ENCODE peak calls at places on chromosomes 3 and 15, in eight cellular contexts. J, K, Y, Z, N, H, I and E are unnamed samples.

GRCh38 chr3:132773071-132773619 is 50.9 kb upstream of the NPHP3 start:
- DNase-seq in J (no peak), K (no peak), Y (no peak), Z (no peak), N (peak; percentile 22), H (no peak), I (no peak), E (no peak)

GRCh38 chr3:192727032-192727847 is at the start of gene FGF12:
- DNase-seq in J (peak; percentile 80), K (peak; percentile 75), Y (peak; percentile 89), Z (peak; percentile 89), N (peak; percentile 55), H (peak; percentile 27), I (no peak), E (peak; percentile 9)

GRCh38 chr3:53092942-53093341 is 37.3 kb downstream of the RFT1 start:
- DNase-seq in J (no peak), K (no peak), Y (no peak), Z (peak; percentile 37), N (no peak), H (peak; percentile 62), I (no peak), E (peak; percentile 67)

GRCh38 chr15:65979316-65979715 is 110.0 kb downstream of the RAB11A start:
- DNase-seq in J (peak; percentile 65), K (no peak), Y (no peak), Z (no peak), N (peak; percentile 69), H (peak; percentile 66), I (no peak), E (no peak)

GRCh38 chr3:186044973-186045372 is 63.9 kb downstream of the ETV5 start:
- DNase-seq in J (no peak), K (no peak), Y (peak; percentile 70), Z (no peak), N (no peak), H (no peak), I (no peak), E (no peak)

GRCh38 chr15:70493376-70493775 is 270.0 kb downstream of the UACA start:
- DNase-seq in J (no peak), K (no peak), Y (no peak), Z (no peak), N (no peak), H (no peak), I (no peak), E (no peak)

GRCh38 chr3:125068265-125068664 is 12.5 kb upstream of the HEG1 start:
- DNase-seq in J (no peak), K (no peak), Y (no peak), Z (no peak), N (no peak), H (no peak), I (no peak), E (no peak)

GRCh38 chr3:57892423-57892822 is 115.8 kb upstream of the FLNB start:
- DNase-seq in J (no peak), K (no peak), Y (no peak), Z (no peak), N (peak; percentile 70), H (no peak), I (no peak), E (no peak)

GRCh38 chr3:25007974-25008658 is 419.9 kb upstream of the RARB start:
- DNase-seq in J (no peak), K (no peak), Y (no peak), Z (peak; percentile 16), N (peak; percentile 52), H (peak; percentile 14), I (no peak), E (peak; percentile 69)

GRCh38 chr15:29115093-29115991 is 154.3 kb downstream of the NSMCE3 start:
- DNase-seq in J (peak; percentile 57), K (peak; percentile 69), Y (peak; percentile 69), Z (peak; percentile 53), N (no peak), H (no peak), I (no peak), E (peak; percentile 9)

GRCh38 chr3:145678401-145678800 is 482.6 kb downstream of the PLOD2 start:
- DNase-seq in J (no peak), K (no peak), Y (no peak), Z (peak; percentile 29), N (peak; percentile 6), H (no peak), I (no peak), E (peak; percentile 70)

GRCh38 chr3:152270944-152271343 is 2.2 kb downstream of the MBNL1 start:
- DNase-seq in J (no peak), K (no peak), Y (no peak), Z (no peak), N (no peak), H (no peak), I (no peak), E (peak; percentile 50)

GRCh38 chr3:32522682-32523081 is 20.0 kb upstream of the CMTM6 start:
- DNase-seq in J (no peak), K (no peak), Y (no peak), Z (peak; percentile 26), N (peak; percentile 53), H (no peak), I (no peak), E (no peak)

GRCh38 chr15:33524274-33524673 is 213.5 kb downstream of the RYR3 start:
- DNase-seq in J (no peak), K (no peak), Y (no peak), Z (no peak), N (no peak), H (no peak), I (no peak), E (no peak)

GRCh38 chr3:99620976-99621375 is 17.4 kb upstream of the COL8A1 start:
- DNase-seq in J (no peak), K (no peak), Y (no peak), Z (no peak), N (no peak), H (no peak), I (peak; percentile 32), E (no peak)

GRCh38 chr3:123342631-123343080 is 106.2 kb downstream of the ADCY5 start:
- DNase-seq in J (no peak), K (no peak), Y (peak; percentile 37), Z (no peak), N (no peak), H (no peak), I (no peak), E (no peak)

GRCh38 chr3:169665264-169666078 is 2.0 kb upstream of the MECOM start:
- DNase-seq in J (no peak), K (no peak), Y (no peak), Z (no peak), N (peak; percentile 12), H (no peak), I (no peak), E (no peak)

GRCh38 chr3:169662215-169663070 is 1.1 kb downstream of the MECOM start:
- DNase-seq in J (peak; percentile 90), K (peak; percentile 89), Y (peak; percentile 46), Z (peak; percentile 90), N (peak; percentile 59), H (peak; percentile 37), I (peak; percentile 75), E (peak; percentile 88)

GRCh38 chr3:169666079-169666436 is 2.5 kb upstream of the MECOM start:
- DNase-seq in J (no peak), K (no peak), Y (no peak), Z (no peak), N (no peak), H (no peak), I (no peak), E (no peak)

GRCh38 chr3:169666501-169667379 is 3.2 kb upstream of the MECOM start:
- DNase-seq in J (no peak), K (peak; percentile 78), Y (no peak), Z (no peak), N (peak; percentile 16), H (no peak), I (no peak), E (no peak)

DNA sequence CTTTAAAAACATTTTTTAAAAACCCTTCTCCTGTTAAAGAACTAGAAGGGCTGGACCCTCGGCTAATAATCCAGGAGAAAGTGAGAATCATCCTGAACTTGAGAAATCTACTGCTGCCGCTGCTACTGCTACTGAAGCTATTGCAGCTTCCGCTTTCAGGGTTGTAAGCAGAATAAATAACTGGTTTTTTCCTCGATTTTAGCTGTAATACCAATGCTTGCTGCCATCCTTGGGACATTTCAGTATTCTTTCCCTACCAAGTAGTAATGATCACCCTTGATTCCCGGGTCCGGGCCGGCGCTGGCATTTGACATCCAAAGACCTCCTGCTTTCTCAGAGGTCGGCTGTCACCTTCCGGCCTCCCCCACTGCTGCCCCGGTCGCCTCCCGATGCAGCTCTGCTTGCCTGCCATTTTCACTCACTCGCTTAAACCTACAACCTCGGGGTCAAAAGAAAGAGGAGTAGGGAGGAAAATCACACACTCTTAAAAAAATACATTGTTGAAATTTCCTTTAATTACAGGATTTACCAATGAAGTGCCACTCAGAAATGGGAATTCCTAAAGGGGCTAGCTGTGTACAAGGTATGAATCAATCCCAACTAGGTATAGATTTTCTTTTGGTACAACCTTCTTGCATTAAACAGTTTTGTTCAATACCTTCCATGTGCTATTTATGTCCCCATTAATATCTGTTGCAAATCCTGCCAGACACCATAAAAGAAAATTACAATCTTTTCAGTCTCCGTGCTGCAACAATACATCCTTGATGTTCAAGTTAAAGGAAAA is 715 bp upstream of the MECOM start:
- DNase-seq in J (no peak), K (peak; percentile 82), Y (no peak), Z (no peak), N (peak; percentile 38), H (no peak), I (no peak), E (peak; percentile 31)
- H3K27me3 ChIP-seq in J (peaks cover 91% of the 10 kb centered on the region), K (peaks cover 64% of the 10 kb centered on the region), Y (peaks cover 30% of the 10 kb centered on the region), Z (peaks cover 75% of the 10 kb centered on the region), N (no peaks in the 10 kb centered on the region), H (peaks cover 87% of the 10 kb centered on the region), I (no peaks in the 10 kb centered on the region), E (peaks cover 78% of the 10 kb centered on the region)

GRCh38 chr3:195207731-195208130 is 63.2 kb downstream of the XXYLT1 start:
- DNase-seq in J (peak; percentile 54), K (peak; percentile 24), Y (no peak), Z (no peak), N (no peak), H (no peak), I (peak; percentile 34), E (no peak)
- H3K27me3 ChIP-seq in J (no peaks in the 10 kb centered on the region), K (no peaks in the 10 kb centered on the region), Y (no peaks in the 10 kb centered on the region), Z (no peaks in the 10 kb centered on the region), N (no peaks in the 10 kb centered on the region), H (no peaks in the 10 kb centered on the region), I (no peaks in the 10 kb centered on the region), E (no peaks in the 10 kb centered on the region)

DNA sequence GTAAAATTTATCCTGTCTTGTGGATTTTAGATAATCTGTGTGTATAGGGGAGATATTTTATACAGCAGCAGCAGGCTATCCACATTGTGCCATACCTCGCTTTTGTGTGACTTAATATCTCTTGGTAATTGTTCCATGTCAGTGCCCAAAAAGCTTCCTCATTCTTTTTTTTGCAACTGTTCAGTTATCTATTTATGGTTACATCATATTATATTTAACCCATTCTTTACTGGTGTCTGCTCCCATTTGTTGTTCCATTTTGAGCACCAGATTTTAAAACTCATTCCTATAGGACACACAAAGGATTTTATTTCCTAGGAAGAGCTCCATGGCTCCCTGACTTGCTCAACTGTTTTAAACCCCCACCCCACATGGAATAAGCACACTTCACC is 86.3 kb upstream of the RASGRP1 start:
- DNase-seq in J (no peak), K (no peak), Y (no peak), Z (no peak), N (no peak), H (no peak), I (no peak), E (no peak)
- H3K27me3 ChIP-seq in J (peaks cover 11% of the 10 kb centered on the region), K (no peaks in the 10 kb centered on the region), Y (no peaks in the 10 kb centered on the region), Z (peaks cover 3% of the 10 kb centered on the region), N (no peaks in the 10 kb centered on the region), H (peaks cover 5% of the 10 kb centered on the region), I (no peaks in the 10 kb centered on the region), E (peaks cover 59% of the 10 kb centered on the region)

GRCh38 chr15:67824157-67824899 is 981 bp upstream of the SKOR1 start:
- DNase-seq in J (no peak), K (peak; percentile 49), Y (no peak), Z (no peak), N (no peak), H (no peak), I (no peak), E (no peak)
- H3K27me3 ChIP-seq in J (peaks cover 100% of the 10 kb centered on the region), K (peaks cover 99% of the 10 kb centered on the region), Y (peaks cover 50% of the 10 kb centered on the region), Z (peaks cover 95% of the 10 kb centered on the region), N (peaks cover 81% of the 10 kb centered on the region), H (peaks cover 99% of the 10 kb centered on the region), I (no peaks in the 10 kb centered on the region), E (peaks cover 84% of the 10 kb centered on the region)